ENCODE peak calls at places on chromosome 17, in four cellular contexts. T is H1, H is mesendoderm, Y is IMR-90. I is an unnamed sample.

GRCh38 chr17:13786000-13786598 is 184.4 kb upstream of the HS3ST3A1 start:
- DNase-seq in T (no peak), H (no peak), Y (peak), I (no peak)

GRCh38 chr17:78403822-78404221 is 25.4 kb downstream of the PGS1 start:
- DNase-seq in T (no peak), H (no peak), Y (no peak), I (no peak)

GRCh38 chr17:17120716-17121115 is 78.5 kb downstream of the MPRIP start:
- DNase-seq in T (no peak), H (no peak), Y (no peak), I (no peak)

GRCh38 chr17:29835438-29836351 is 94.3 kb downstream of the SSH2 start:
- DNase-seq in T (no peak), H (peak), Y (peak), I (no peak)

GRCh38 chr17:61702450-61702849 is 111.4 kb upstream of the NACA2 start:
- DNase-seq in T (no peak), H (no peak), Y (no peak), I (no peak)

GRCh38 chr17:29615048-29615385 is 7.7 kb downstream of the CORO6 start:
- DNase-seq in T (no peak), H (no peak), Y (no peak), I (no peak)

GRCh38 chr17:51015145-51015558 is 105.5 kb downstream of the SPAG9 start:
- DNase-seq in T (no peak), H (no peak), Y (peak), I (no peak)

GRCh38 chr17:4272213-4272975 is 8.6 kb upstream of the ANKFY1 start:
- DNase-seq in T (no peak), H (no peak), Y (no peak), I (no peak)

GRCh38 chr17:65593870-65594584 is 32.6 kb upstream of the AXIN2 start:
- DNase-seq in T (no peak), H (peak), Y (peak), I (peak)

GRCh38 chr17:50261051-50261915 is 13.0 kb upstream of the TMEM92 start:
- DNase-seq in T (no peak), H (no peak), Y (no peak), I (no peak)

GRCh38 chr17:42009170-42009569 is 8.1 kb downstream of the DNAJC7 start:
- DNase-seq in T (no peak), H (peak), Y (no peak), I (peak)

GRCh38 chr17:35080536-35080935 is 17.0 kb upstream of the RFFL start:
- DNase-seq in T (no peak), H (no peak), Y (no peak), I (no peak)
- H4K5ac ChIP-seq in T (no peak), H (no peak), Y (no peak), I (no peak)

GRCh38 chr17:62804822-62805221 is 3.3 kb downstream of the MARCHF10 start:
- DNase-seq in T (no peak), H (no peak), Y (peak), I (no peak)
- H2BK5ac ChIP-seq in T (no peak), H (no peak), Y (peak), I (no peak)

GRCh38 chr17:38731526-38732294 is 1.6 kb downstream of the CISD3 start:
- DNase-seq in T (no peak), H (no peak), Y (no peak), I (no peak)

GRCh38 chr17:38735161-38735997 is 5.2 kb downstream of the CISD3 start:
- DNase-seq in T (peak), H (peak), Y (no peak), I (peak)

GRCh38 chr17:38733315-38734234 is 3.4 kb downstream of the CISD3 start:
- DNase-seq in T (no peak), H (peak), Y (no peak), I (peak)

GRCh38 chr17:38732376-38733314 is 2.5 kb downstream of the CISD3 start:
- DNase-seq in T (no peak), H (no peak), Y (no peak), I (no peak)

DNA sequence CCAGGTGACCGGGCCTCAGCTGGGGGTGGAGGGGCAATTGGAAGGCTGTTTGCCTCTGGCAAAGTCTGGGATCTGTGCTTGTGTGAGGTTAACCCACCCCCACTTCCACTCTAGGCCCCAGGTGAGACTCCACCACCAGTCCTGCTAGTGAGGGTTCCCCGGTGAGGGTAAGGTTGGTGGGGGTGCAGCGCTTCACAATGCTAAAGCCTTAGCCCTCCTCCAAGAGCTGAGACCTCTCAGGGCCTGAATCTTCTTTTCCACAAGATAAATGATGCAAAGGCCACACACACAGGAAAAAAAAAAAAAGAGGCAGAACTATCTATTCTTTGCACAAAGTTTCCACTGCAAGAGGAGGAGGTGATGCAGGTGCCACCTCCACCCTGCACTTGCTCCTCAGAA is 4.1 kb downstream of the CISD3 start:
- DNase-seq in T (no peak), H (no peak), Y (no peak), I (no peak)
- H3K23ac ChIP-seq in T (no peak), H (no peak), Y (no peak), I (no peak)

GRCh38 chr17:81019563-81020442 is 15.1 kb upstream of the BAIAP2 start:
- DNase-seq in T (no peak), H (no peak), Y (no peak), I (no peak)
- H4K5ac ChIP-seq in T (no peak), H (no peak), Y (no peak), I (no peak)

DNA sequence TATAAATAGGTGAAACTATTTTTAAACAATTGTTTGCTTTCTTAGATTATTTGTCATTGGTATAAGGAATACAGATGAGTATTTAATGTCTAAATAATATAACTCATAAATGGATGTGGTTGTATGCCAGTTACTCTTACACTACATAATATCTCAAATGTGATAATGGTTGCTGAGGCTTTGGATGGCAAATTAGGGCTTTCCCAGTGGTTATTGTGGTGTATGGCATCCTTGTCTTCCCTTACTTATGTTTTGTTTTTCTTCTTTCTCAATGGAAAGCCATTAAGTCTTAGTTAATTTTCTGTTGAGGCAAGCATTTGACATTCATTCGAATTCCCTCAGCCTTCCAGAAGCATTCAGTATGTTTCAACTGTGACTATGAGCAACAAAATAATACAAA is 10.5 kb downstream of the OMG start:
- DNase-seq in T (no peak), H (no peak), Y (no peak), I (no peak)
- H2BK5ac ChIP-seq in T (no peak), H (no peak), Y (no peak), I (no peak)

DNA sequence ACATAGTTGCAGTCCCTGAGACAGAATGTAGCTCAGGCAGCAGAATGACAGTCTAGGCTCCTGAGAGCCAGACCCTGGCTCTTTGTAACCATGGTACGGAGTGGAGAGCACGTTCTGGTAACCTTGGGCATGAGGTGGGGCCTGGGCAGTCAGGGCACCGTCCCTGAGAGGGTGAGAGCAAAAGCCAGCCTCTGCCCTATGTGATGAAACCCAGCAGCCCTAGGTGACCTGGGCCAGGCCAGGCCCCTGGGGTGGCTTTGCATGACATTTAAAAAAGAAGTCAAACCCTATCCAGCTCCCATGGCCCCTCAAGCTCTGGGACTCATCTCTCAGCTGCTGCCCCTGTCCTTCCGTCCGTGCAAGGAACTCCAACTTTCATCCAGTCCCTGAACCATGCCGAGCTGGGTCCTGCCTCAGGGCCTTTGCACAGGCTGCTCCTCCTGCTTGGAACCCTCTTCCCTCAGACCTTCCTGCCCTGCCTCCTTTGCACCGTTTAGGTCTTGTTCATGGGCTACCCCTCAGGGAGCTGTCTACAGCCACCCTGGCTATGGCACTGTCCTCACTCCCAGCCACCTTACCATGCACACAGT is 188.6 kb downstream of the NTN1 start:
- DNase-seq in T (no peak), H (no peak), Y (no peak), I (peak)
- H3K23ac ChIP-seq in T (no peak), H (no peak), Y (no peak), I (no peak)

GRCh38 chr17:66750756-66751543 is 84.0 kb upstream of the CACNG5 start:
- DNase-seq in T (no peak), H (no peak), Y (no peak), I (no peak)
- H4K5ac ChIP-seq in T (no peak), H (no peak), Y (no peak), I (no peak)

GRCh38 chr17:63024201-63024600 is 58.2 kb downstream of the TANC2 start:
- DNase-seq in T (no peak), H (no peak), Y (no peak), I (no peak)
- H2BK5ac ChIP-seq in T (no peak), H (no peak), Y (no peak), I (no peak)

GRCh38 chr17:63827002-63827800 is at the start of the genes FTSJ3 and PSMC5:
- DNase-seq in T (peak), H (peak), Y (peak), I (peak)
- H3K23ac ChIP-seq in T (no peak), H (peak), Y (peak), I (no peak)

DNA sequence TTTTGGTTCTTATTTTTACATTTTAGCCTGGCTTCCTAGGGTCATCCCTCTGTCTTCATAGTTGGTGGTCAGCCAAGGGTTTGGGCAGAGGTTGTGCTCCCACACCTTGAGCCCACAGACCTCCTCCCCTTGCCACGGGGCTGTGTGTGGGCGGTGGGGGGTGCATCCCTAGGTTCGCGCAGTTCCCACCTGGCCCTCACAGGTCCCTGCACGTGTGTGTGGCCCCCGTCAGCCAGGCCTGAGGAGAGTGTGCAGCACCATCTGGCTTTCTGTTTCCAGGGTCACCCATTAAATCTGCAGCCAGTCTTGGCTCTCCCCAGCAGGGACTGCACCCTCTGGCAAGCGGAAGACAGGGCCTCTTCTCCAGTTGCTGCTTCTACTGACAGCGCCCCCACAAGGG is 13.6 kb upstream of the OGFOD3 start:
- DNase-seq in T (no peak), H (no peak), Y (no peak), I (no peak)
- H4K5ac ChIP-seq in T (no peak), H (no peak), Y (no peak), I (no peak)